ENCODE peak calls at places on chromosomes 1 and 21, in five cellular contexts. M is H1, Z is K562, Y is HepG2, U is GM12878. E is an unnamed sample.

GRCh38 chr1:79193211-79194079 is 186.9 kb upstream of the ADGRL4 start:
- DNase-seq in M (peak), Z (no peak), Y (no peak), U (peak), E (peak)

GRCh38 chr1:88016947-88017346 is 667.1 kb upstream of the PKN2 start:
- DNase-seq in M (no peak), Z (no peak), Y (no peak), U (no peak), E (no peak)

GRCh38 chr1:153968000-153968363 is 280 bp downstream of the CREB3L4 start:
- DNase-seq in M (no peak), Z (no peak), Y (no peak), U (no peak), E (no peak)

GRCh38 chr1:55506686-55507577 is 291.8 kb upstream of the USP24 start:
- DNase-seq in M (no peak), Z (no peak), Y (no peak), U (no peak), E (no peak)

GRCh38 chr1:150514913-150515327 is 632 bp upstream of the FALEC start:
- DNase-seq in M (no peak), Z (no peak), Y (no peak), U (no peak), E (no peak)

GRCh38 chr21:43991447-43991991 is 20.6 kb upstream of the TRAPPC10 start:
- DNase-seq in M (no peak), Z (no peak), Y (no peak), U (no peak), E (no peak)

GRCh38 chr1:11311816-11312755 is 39.1 kb downstream of the UBIAD1 start:
- DNase-seq in M (no peak), Z (no peak), Y (no peak), U (no peak), E (no peak)

GRCh38 chr1:99456536-99456935 is 189.4 kb upstream of the PALMD start:
- DNase-seq in M (no peak), Z (no peak), Y (no peak), U (no peak), E (no peak)

GRCh38 chr21:37742115-37742514 is 174.1 kb downstream of the KCNJ6 start:
- DNase-seq in M (no peak), Z (no peak), Y (no peak), U (no peak), E (no peak)

GRCh38 chr1:164563821-164564251 is 4.9 kb downstream of the PBX1 start:
- DNase-seq in M (no peak), Z (no peak), Y (no peak), U (no peak), E (no peak)

GRCh38 chr1:1426961-1427934 is 6.2 kb upstream of the ANKRD65 start:
- DNase-seq in M (no peak), Z (peak), Y (peak), U (no peak), E (no peak)

GRCh38 chr1:30617161-30617560 is 106.2 kb downstream of the MATN1 start:
- DNase-seq in M (no peak), Z (no peak), Y (no peak), U (no peak), E (no peak)

GRCh38 chr1:202230061-202230938 is 36.7 kb downstream of the LGR6 start:
- DNase-seq in M (no peak), Z (no peak), Y (no peak), U (no peak), E (no peak)

GRCh38 chr1:100360790-100361232 is 8.5 kb downstream of the CDC14A start:
- DNase-seq in M (no peak), Z (no peak), Y (no peak), U (no peak), E (no peak)

GRCh38 chr1:210597555-210598134 is 268.9 kb downstream of the HHAT start:
- DNase-seq in M (no peak), Z (no peak), Y (peak), U (peak), E (no peak)

GRCh38 chr1:93977546-93977945 is 68.3 kb upstream of the GCLM start:
- DNase-seq in M (no peak), Z (no peak), Y (no peak), U (no peak), E (no peak)

GRCh38 chr1:203324103-203325003 is 19.0 kb downstream of the BTG2 start:
- DNase-seq in M (no peak), Z (no peak), Y (no peak), U (no peak), E (no peak)

GRCh38 chr1:202571719-202572339 is 138.4 kb downstream of the SYT2 start:
- DNase-seq in M (no peak), Z (peak), Y (peak), U (no peak), E (peak)

GRCh38 chr1:114757455-114758250 is at the start of gene CSDE1:
- DNase-seq in M (peak), Z (peak), Y (peak), U (peak), E (peak)

GRCh38 chr21:25639922-25640670 is 1.0 kb downstream of the JAM2 start:
- DNase-seq in M (no peak), Z (no peak), Y (no peak), U (no peak), E (no peak)

GRCh38 chr21:25640671-25641292 is 1.7 kb downstream of the JAM2 start:
- DNase-seq in M (no peak), Z (no peak), Y (no peak), U (no peak), E (no peak)

GRCh38 chr21:25638634-25639166 is 358 bp upstream of the JAM2 start:
- DNase-seq in M (no peak), Z (no peak), Y (no peak), U (peak), E (no peak)

GRCh38 chr21:25637846-25638245 is 1.2 kb upstream of the JAM2 start:
- DNase-seq in M (no peak), Z (no peak), Y (no peak), U (no peak), E (no peak)

DNA sequence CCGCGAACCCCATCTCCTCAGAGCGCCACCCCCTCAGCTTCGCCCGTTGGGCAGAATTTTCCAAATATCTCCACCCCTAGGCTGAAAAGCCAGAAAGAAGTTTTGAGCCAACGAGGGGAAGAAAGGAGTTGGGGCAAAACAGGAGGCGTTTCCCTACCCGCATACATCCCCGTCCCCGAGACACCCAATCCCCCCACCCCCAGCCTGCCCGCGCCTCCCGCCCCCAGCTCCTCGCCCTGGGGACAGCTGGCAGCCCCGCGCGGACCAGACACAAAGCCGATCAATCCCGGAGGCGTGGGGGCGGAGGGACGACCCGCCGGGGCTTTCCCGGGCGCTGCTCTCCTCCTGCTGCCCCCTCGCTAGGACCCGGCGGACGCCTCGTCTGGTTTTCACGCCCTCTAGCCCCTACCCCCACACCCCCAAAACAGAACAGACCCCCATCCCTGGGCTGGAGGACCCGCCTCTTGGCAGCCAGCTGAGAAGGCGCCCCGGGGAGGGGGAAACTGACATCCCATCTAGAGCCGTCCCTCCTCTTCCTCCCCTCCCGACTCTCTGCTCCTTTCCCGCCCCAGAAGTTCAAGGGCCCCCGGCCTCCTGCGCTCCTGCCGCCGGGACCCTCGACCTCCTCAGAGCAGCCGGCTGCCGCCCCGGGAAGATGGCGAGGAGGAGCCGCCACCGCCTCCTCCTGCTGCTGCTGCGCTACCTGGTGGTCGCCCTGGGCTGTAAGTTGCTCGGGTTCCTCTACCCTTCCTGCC is at the start of gene JAM2:
- DNase-seq in M (no peak), Z (no peak), Y (no peak), U (no peak), E (no peak)
- TF ChIP-seq JUND in M (no peak), Z (no peak), Y (no peak), U (no peak), E (no peak)

DNA sequence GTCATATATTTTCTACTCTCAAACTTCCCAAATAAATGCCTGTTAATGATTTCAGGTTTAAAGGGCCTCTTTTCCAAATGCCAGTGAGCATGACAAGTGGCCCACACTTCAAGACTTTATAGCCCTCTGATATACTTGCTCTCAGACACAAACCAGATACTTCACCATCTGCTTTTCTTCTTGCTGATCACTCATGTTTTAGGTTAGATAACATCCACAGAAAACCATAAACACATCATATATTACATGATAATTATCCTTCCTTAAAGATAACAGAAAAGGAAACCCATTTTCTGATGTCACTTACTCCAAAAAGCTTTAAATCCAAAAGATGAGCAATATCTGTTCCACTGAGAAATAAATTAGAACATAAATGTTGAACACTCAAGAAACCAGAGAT is 723.5 kb downstream of the LTN1 start:
- DNase-seq in M (no peak), Z (no peak), Y (no peak), U (no peak), E (no peak)
- TF ChIP-seq POLR2AphosphoS5 in M (no peak), Z (no peak), Y (no peak), U (no peak), E (no peak)

DNA sequence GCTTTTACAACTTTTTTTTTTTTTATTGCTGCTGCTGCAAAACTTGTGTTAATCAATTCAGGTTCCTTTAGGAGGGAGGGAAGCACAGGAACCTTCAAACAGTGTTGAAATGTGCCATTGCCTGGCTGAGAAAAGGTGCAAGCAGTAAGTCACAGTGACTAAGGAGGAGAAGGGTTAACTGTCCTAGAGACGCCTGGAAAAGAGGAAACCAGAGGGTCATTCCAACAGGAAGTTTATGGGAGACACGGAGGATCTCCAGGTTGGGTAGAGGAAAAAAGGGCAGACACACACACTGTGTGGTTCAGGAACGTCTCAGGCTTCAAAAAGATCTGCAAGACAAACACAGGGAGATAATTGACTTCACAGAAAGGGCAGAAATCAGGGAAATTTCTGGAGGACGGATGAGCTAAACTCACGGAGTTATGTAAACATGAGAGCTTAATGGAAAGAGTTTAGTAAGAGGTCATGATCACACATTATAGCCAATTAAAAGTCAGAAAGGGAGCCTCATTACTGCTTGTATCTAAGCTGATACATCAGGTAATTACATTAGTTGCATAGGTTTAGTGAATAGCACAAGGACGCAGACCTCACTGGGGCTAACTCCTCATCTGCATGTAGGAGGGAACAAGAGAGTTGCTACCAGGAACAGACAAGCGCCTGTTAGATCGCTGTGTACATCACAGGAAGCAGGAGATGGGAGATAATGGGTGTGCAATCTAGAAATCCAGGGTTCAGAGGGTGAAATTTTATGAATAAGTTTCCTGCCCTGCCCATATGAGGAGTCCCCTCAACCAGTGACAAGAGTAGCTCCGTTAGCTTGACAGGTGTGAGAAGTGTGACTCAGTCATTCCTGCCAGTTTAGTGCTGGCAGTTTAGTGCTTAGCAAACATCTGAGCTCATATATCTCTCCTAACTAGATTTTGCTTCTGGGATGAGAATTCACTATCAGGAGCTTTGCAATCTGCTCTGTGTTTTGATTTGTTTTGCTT is 96.6 kb upstream of the TNR start:
- DNase-seq in M (no peak), Z (no peak), Y (peak), U (no peak), E (no peak)
- TF ChIP-seq SRF in M (no peak), Z (no peak), Y (peak), U (no peak), E (no peak)

DNA sequence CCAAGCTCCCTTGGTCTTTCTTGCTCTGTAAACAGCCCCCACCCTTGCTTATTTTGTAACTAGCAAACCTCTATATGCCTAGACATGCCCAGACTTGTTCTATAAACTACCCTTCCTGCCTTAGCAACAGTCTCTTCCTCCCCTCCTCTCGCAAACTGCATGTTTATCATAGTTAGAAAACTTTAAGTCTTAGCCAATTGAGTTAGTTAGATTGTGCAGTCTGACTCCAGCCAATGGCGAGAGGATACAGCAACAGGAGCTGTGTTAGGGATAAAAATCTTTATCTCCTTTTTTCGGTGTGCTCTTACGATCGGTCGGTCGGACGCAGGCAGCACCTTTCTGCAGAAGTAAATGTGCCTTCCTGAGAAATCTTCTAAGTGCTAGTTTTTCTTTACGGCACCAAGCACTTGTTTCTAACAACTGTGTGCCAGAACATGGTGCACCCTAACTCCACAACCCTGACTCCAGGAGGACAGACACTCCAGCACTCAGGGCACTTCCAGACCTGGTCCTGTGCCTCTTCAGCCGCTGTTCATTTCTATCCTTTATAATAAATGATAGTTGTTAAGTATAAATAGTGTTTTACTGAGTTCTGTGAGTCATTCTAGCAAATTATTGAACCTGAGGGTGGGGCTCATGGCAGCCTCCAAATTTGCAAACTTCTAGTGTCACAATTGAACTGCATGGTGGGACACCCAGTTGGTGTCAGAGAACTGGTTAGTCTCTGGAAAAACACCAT is 25.7 kb upstream of the GNG4 start:
- DNase-seq in M (no peak), Z (no peak), Y (peak), U (no peak), E (no peak)
- TF ChIP-seq JUND in M (no peak), Z (no peak), Y (no peak), U (no peak), E (no peak)

GRCh38 chr1:36306210-36306901 is at the start of gene SH3D21:
- DNase-seq in M (peak), Z (peak), Y (peak), U (no peak), E (no peak)
- TF ChIP-seq POLR2AphosphoS5 in M (no peak), Z (no peak), Y (peak), U (no peak), E (peak)

GRCh38 chr1:158180741-158181576 is at the start of gene CD1D:
- DNase-seq in M (peak), Z (no peak), Y (no peak), U (no peak), E (no peak)

GRCh38 chr1:158181577-158181922 is 855 bp downstream of the CD1D start:
- DNase-seq in M (no peak), Z (no peak), Y (no peak), U (no peak), E (no peak)

GRCh38 chr1:158176399-158176798 is 4.3 kb upstream of the CD1D start:
- DNase-seq in M (no peak), Z (no peak), Y (no peak), U (no peak), E (no peak)

GRCh38 chr1:158179301-158180041 is 1.2 kb upstream of the CD1D start:
- DNase-seq in M (no peak), Z (no peak), Y (no peak), U (no peak), E (no peak)

GRCh38 chr1:158177705-158178450 is 2.8 kb upstream of the CD1D start:
- DNase-seq in M (peak), Z (peak), Y (no peak), U (no peak), E (no peak)
- TF ChIP-seq SRF in M (no peak), Z (no peak), Y (no peak), U (no peak), E (no peak)

GRCh38 chr1:61186753-61187152 is 104.4 kb downstream of the NFIA start:
- DNase-seq in M (no peak), Z (no peak), Y (no peak), U (no peak), E (no peak)

GRCh38 chr1:61184714-61185106 is 102.3 kb downstream of the NFIA start:
- DNase-seq in M (no peak), Z (no peak), Y (no peak), U (no peak), E (no peak)

GRCh38 chr1:61182049-61182448 is 99.7 kb downstream of the NFIA start:
- DNase-seq in M (no peak), Z (no peak), Y (no peak), U (no peak), E (no peak)

GRCh38 chr1:61183471-61184034 is 101.2 kb downstream of the NFIA start:
- DNase-seq in M (no peak), Z (peak), Y (peak), U (no peak), E (no peak)

DNA sequence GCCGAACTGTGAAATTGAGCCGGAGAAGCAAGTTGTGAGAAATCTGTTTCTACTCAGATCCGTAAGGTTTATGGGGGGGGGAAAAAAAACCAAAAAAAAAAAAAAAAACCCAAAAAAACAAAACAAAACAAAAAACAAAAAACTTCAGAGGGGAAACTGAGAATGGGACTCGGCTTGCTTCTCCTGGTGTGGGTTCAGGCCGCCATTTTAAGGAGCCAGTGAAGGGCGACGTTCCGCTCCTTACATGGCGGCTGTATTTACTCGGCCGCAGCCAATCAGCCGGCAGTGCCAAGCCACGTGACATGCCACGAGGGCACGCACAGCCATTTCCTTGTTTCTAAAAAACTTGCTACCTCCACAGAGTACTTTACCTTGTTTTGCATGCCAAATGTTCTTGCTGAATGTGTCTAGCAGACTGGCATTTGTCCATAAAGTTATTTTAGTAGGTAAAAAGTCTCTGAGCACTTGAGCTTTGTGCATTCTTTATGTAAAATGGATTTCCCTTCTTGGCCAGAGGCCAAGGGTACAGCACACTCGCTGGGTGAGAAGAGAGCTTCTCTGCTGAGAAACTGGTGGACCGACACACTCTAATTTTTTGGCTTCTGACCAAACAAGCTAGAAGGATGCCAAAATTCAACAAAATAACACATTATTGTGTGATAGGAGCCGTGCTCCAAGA is 101.8 kb downstream of the NFIA start:
- DNase-seq in M (no peak), Z (peak), Y (peak), U (no peak), E (no peak)
- TF ChIP-seq JUND in M (no peak), Z (no peak), Y (no peak), U (no peak), E (no peak)